ENCODE peak calls at places on chromosomes 4 and X, in six cellular contexts. T, D, Y, L, J and C are unnamed samples.
A peak's percentile ranks its signal among the peaks of the same experiment; 100 is the strongest.

GRCh38 chrX:40099046-40099968 is 1.5 kb upstream of the BCOR start:
- DNase-seq in T (no peak), D (no peak), Y (peak; percentile 25), L (peak; percentile 47), J (no peak), C (no peak)

GRCh38 chr4:20041838-20042237 is 209.9 kb upstream of the SLIT2 start:
- DNase-seq in T (no peak), D (no peak), Y (no peak), L (no peak), J (no peak), C (no peak)

GRCh38 chr4:125541836-125542235 is 227.1 kb downstream of the FAT4 start:
- DNase-seq in T (no peak), D (no peak), Y (no peak), L (no peak), J (no peak), C (no peak)

GRCh38 chr4:87649980-87650379 is at the start of gene DMP1:
- DNase-seq in T (no peak), D (no peak), Y (no peak), L (no peak), J (no peak), C (no peak)

GRCh38 chr4:144674711-144675110 is 28.8 kb downstream of the HHIP start:
- DNase-seq in T (no peak), D (no peak), Y (no peak), L (no peak), J (no peak), C (no peak)

GRCh38 chrX:16386126-16386525 is 218.8 kb downstream of the MAGEB17 start:
- DNase-seq in T (no peak), D (peak; percentile 19), Y (no peak), L (no peak), J (no peak), C (no peak)

GRCh38 chr4:1277667-1278335 is 11.9 kb upstream of the MAEA start:
- DNase-seq in T (no peak), D (no peak), Y (no peak), L (no peak), J (peak; percentile 43), C (no peak)

GRCh38 chrX:140447150-140447549 is 57.7 kb downstream of the SOX3 start:
- DNase-seq in T (no peak), D (no peak), Y (no peak), L (no peak), J (no peak), C (no peak)

GRCh38 chrX:4550018-4550417 is 836.6 kb upstream of the PRKX start:
- DNase-seq in T (no peak), D (no peak), Y (peak; percentile 5), L (no peak), J (no peak), C (no peak)

GRCh38 chr4:71833175-71833900 is 49.5 kb upstream of the GC start:
- DNase-seq in T (no peak), D (no peak), Y (no peak), L (no peak), J (no peak), C (no peak)

GRCh38 chrX:3815896-3816664 is 102.6 kb upstream of the PRKX start:
- DNase-seq in T (peak; percentile 16), D (peak; percentile 42), Y (no peak), L (peak; percentile 11), J (peak; percentile 93), C (no peak)

GRCh38 chr4:8819421-8820177 is 52.0 kb downstream of the HMX1 start:
- DNase-seq in T (no peak), D (no peak), Y (no peak), L (no peak), J (no peak), C (no peak)

GRCh38 chr4:2846172-2846571 is 2.5 kb downstream of the ADD1 start:
- DNase-seq in T (no peak), D (no peak), Y (no peak), L (no peak), J (no peak), C (no peak)

GRCh38 chr4:102474736-102475504 is 26.2 kb upstream of the NFKB1 start:
- DNase-seq in T (no peak), D (no peak), Y (no peak), L (no peak), J (no peak), C (no peak)

GRCh38 chr4:79661196-79661595 is 253.2 kb upstream of the GK2 start:
- DNase-seq in T (no peak), D (no peak), Y (no peak), L (no peak), J (no peak), C (no peak)

GRCh38 chr4:146243141-146243882 is 29.0 kb downstream of the REELD1 start:
- DNase-seq in T (peak; percentile 46), D (no peak), Y (no peak), L (no peak), J (no peak), C (no peak)

GRCh38 chr4:184728858-184729257 is 5.0 kb downstream of the CENPU start:
- DNase-seq in T (no peak), D (peak; percentile 59), Y (no peak), L (no peak), J (no peak), C (no peak)

GRCh38 chrX:45847966-45848365 is 647.3 kb upstream of the DIPK2B start:
- DNase-seq in T (no peak), D (no peak), Y (no peak), L (no peak), J (no peak), C (no peak)

GRCh38 chr4:184118516-184118915 is 99.2 kb downstream of the ENPP6 start:
- DNase-seq in T (no peak), D (no peak), Y (no peak), L (no peak), J (no peak), C (no peak)

GRCh38 chr4:156322592-156322991 is 368.9 kb upstream of the CTSO start:
- DNase-seq in T (no peak), D (peak; percentile 86), Y (no peak), L (no peak), J (no peak), C (peak; percentile 34)

GRCh38 chr4:78560296-78560963 is 8.9 kb downstream of the ANXA3 start:
- DNase-seq in T (no peak), D (peak; percentile 66), Y (no peak), L (no peak), J (no peak), C (no peak)

GRCh38 chrX:47561653-47562151 is 697 bp downstream of the ARAF start:
- DNase-seq in T (no peak), D (no peak), Y (no peak), L (no peak), J (no peak), C (no peak)

GRCh38 chr4:31674313-31674947 is 954.3 kb downstream of the PCDH7 start:
- DNase-seq in T (no peak), D (no peak), Y (no peak), L (no peak), J (no peak), C (no peak)

GRCh38 chr4:6746721-6747689 is 31.0 kb downstream of the BLOC1S4 start:
- DNase-seq in T (no peak), D (no peak), Y (no peak), L (no peak), J (no peak), C (no peak)

GRCh38 chrX:108426262-108426661 is 12.0 kb downstream of the COL4A6 start:
- DNase-seq in T (no peak), D (no peak), Y (peak; percentile 21), L (no peak), J (no peak), C (no peak)

GRCh38 chr4:151753056-151753455 is 7.8 kb downstream of the GATB start:
- DNase-seq in T (no peak), D (no peak), Y (no peak), L (no peak), J (no peak), C (peak; percentile 72)

GRCh38 chrX:152108527-152108926 is 29.9 kb downstream of the MAGEA10 start:
- DNase-seq in T (no peak), D (no peak), Y (no peak), L (no peak), J (no peak), C (no peak)

GRCh38 chr4:17066972-17067371 is 168.5 kb upstream of the LDB2 start:
- DNase-seq in T (no peak), D (peak; percentile 86), Y (no peak), L (no peak), J (no peak), C (no peak)

GRCh38 chr4:170008376-170008775 is 17.8 kb downstream of the MFAP3L start:
- DNase-seq in T (no peak), D (no peak), Y (no peak), L (no peak), J (no peak), C (no peak)

GRCh38 chr4:44493924-44494323 is 45.3 kb upstream of the KCTD8 start:
- DNase-seq in T (no peak), D (peak; percentile 12), Y (no peak), L (no peak), J (no peak), C (no peak)

GRCh38 chr4:27248829-27249228 is 388.2 kb downstream of the STIM2 start:
- DNase-seq in T (no peak), D (peak; percentile 1), Y (no peak), L (no peak), J (no peak), C (no peak)

GRCh38 chrX:56733459-56734046 is 4.5 kb downstream of the NBDY start:
- DNase-seq in T (peak; percentile 51), D (peak; percentile 37), Y (peak; percentile 6), L (peak; percentile 35), J (no peak), C (no peak)

GRCh38 chr4:48268956-48269860 is at the start of gene TEC:
- DNase-seq in T (peak; percentile 17), D (no peak), Y (no peak), L (no peak), J (peak; percentile 91), C (no peak)